ENCODE peak calls at places on chromosomes 6 and 20, in ten cellular contexts. P is dorsolateral prefrontal cortex; C is EL; J is effector CD4-positive, alpha-beta T cell; L is mucosa of descending colon; O is body of pancreas; Z is cardiac fibroblast; E is HuH-7.5; V is T-helper 1 cell; N is neuronal stem cell. R is an unnamed sample.

GRCh38 chr6:33251390-33252012 is 20.2 kb downstream of the VPS52 start:
- DNase-seq in P (no peak), C (no peak), J (no peak), L (no peak), O (no peak), Z (no peak), E (no peak), V (no peak), N (no peak), R (no peak)

GRCh38 chr6:130148181-130148580 is 74.6 kb downstream of the SAMD3 start:
- DNase-seq in P (no peak), C (no peak), J (no peak), L (no peak), O (no peak), Z (no peak), E (no peak), V (no peak), N (no peak), R (no peak)

GRCh38 chr20:36135821-36136220 is 18.7 kb upstream of the EPB41L1 start:
- DNase-seq in P (no peak), C (no peak), J (no peak), L (no peak), O (no peak), Z (no peak), E (no peak), V (no peak), N (no peak), R (no peak)

GRCh38 chr20:14536738-14537137 is 199.3 kb upstream of the FLRT3 start:
- DNase-seq in P (no peak), C (no peak), J (no peak), L (no peak), O (no peak), Z (no peak), E (no peak), V (no peak), N (no peak), R (no peak)

GRCh38 chr20:54042021-54042420 is 28.4 kb downstream of the BCAS1 start:
- DNase-seq in P (no peak), C (no peak), J (no peak), L (no peak), O (no peak), Z (no peak), E (no peak), V (no peak), N (no peak), R (no peak)

GRCh38 chr6:129672883-129673631 is 36.9 kb downstream of the ARHGAP18 start:
- DNase-seq in P (no peak), C (peak), J (no peak), L (no peak), O (no peak), Z (peak), E (no peak), V (no peak), N (no peak), R (peak)

GRCh38 chr20:5073154-5074049 is 46.4 kb downstream of the PCNA start:
- DNase-seq in P (peak), C (peak), J (no peak), L (peak), O (peak), Z (peak), E (peak), V (no peak), N (no peak), R (peak)

GRCh38 chr6:28922004-28922840 is 1.6 kb downstream of the TRIM27 start:
- DNase-seq in P (no peak), C (peak), J (no peak), L (no peak), O (peak), Z (peak), E (peak), V (no peak), N (no peak), R (peak)

GRCh38 chr6:90384720-90385119 is 88.1 kb upstream of the BACH2 start:
- DNase-seq in P (no peak), C (no peak), J (no peak), L (no peak), O (no peak), Z (no peak), E (no peak), V (no peak), N (no peak), R (no peak)

GRCh38 chr6:26232950-26233607 is 131.9 kb upstream of the BTN3A2 start:
- DNase-seq in P (no peak), C (peak), J (no peak), L (peak), O (no peak), Z (peak), E (no peak), V (no peak), N (no peak), R (no peak)

GRCh38 chr6:145070791-145071190 is 664.5 kb downstream of the EPM2A start:
- DNase-seq in P (no peak), C (peak), J (no peak), L (no peak), O (no peak), Z (peak), E (no peak), V (no peak), N (no peak), R (no peak)

GRCh38 chr6:46821348-46821992 is 28.3 kb downstream of the MEP1A start:
- DNase-seq in P (no peak), C (no peak), J (no peak), L (no peak), O (no peak), Z (no peak), E (no peak), V (no peak), N (no peak), R (no peak)

GRCh38 chr6:18329781-18330180 is 57.4 kb upstream of the RNF144B start:
- DNase-seq in P (no peak), C (no peak), J (no peak), L (no peak), O (no peak), Z (no peak), E (no peak), V (no peak), N (no peak), R (no peak)